ENCODE peak calls at places on chromosomes 13 and 19, in four cellular contexts. B, A, E and J are unnamed samples.
A peak's percentile ranks its signal among the peaks of the same experiment; 100 is the strongest.

GRCh38 chr13:99972190-99972731 is 694 bp upstream of the ZIC5 start:
- DNase-seq in B (no peak), A (no peak), E (no peak), J (no peak)

GRCh38 chr13:39148513-39148961 is 110.3 kb downstream of the NHLRC3 start:
- DNase-seq in B (no peak), A (no peak), E (peak; percentile 12), J (peak; percentile 20)

GRCh38 chr13:30172593-30173300 is 134.6 kb downstream of the KATNAL1 start:
- DNase-seq in B (no peak), A (no peak), E (no peak), J (no peak)

GRCh38 chr19:39997595-39998216 is 846 bp downstream of the ZNF546 start:
- DNase-seq in B (no peak), A (no peak), E (peak; percentile 35), J (no peak)

GRCh38 chr13:62205273-62205672 is 789.6 kb upstream of the PCDH20 start:
- DNase-seq in B (no peak), A (no peak), E (no peak), J (no peak)

GRCh38 chr19:45952691-45953505 is 20.8 kb downstream of the NOVA2 start:
- DNase-seq in B (peak; percentile 40), A (no peak), E (peak; percentile 58), J (peak; percentile 71)

GRCh38 chr19:42352216-42352892 is 26.9 kb downstream of the MEGF8 start:
- DNase-seq in B (no peak), A (no peak), E (no peak), J (no peak)

GRCh38 chr19:44748426-44749254 is at the start of gene BCL3:
- DNase-seq in B (peak; percentile 82), A (no peak), E (peak; percentile 81), J (peak; percentile 66)

GRCh38 chr13:97240789-97241734 is 18.9 kb downstream of the MBNL2 start:
- DNase-seq in B (no peak), A (no peak), E (no peak), J (no peak)

GRCh38 chr13:62119739-62120700 is 704.4 kb upstream of the PCDH20 start:
- DNase-seq in B (no peak), A (no peak), E (no peak), J (no peak)

GRCh38 chr13:45749026-45749759 is 47.1 kb downstream of the CBY2 start:
- DNase-seq in B (no peak), A (no peak), E (no peak), J (peak; percentile 10)

GRCh38 chr19:4061178-4061682 is 5.5 kb downstream of the ZBTB7A start:
- DNase-seq in B (peak; percentile 85), A (peak; percentile 46), E (no peak), J (no peak)

GRCh38 chr19:2883686-2884439 is 16.7 kb downstream of the ZNF556 start:
- DNase-seq in B (no peak), A (no peak), E (no peak), J (no peak)

GRCh38 chr13:108322206-108322824 is 52.8 kb downstream of the TNFSF13B start:
- DNase-seq in B (no peak), A (no peak), E (peak; percentile 63), J (no peak)

GRCh38 chr19:19109601-19110000 is 28.7 kb downstream of the TMEM161A start:
- DNase-seq in B (no peak), A (no peak), E (no peak), J (no peak)

GRCh38 chr19:34172661-34173144 is 399 bp downstream of the LSM14A start:
- DNase-seq in B (peak; percentile 31), A (no peak), E (no peak), J (no peak)

GRCh38 chr13:84358601-84359000 is 476.3 kb upstream of the SLITRK1 start:
- DNase-seq in B (no peak), A (no peak), E (no peak), J (peak; percentile 13)

GRCh38 chr13:49620170-49620621 is 8.1 kb upstream of the ARL11 start:
- DNase-seq in B (no peak), A (no peak), E (peak; percentile 49), J (no peak)

GRCh38 chr13:112873851-112874750 is 94.9 kb upstream of the MCF2L start:
- DNase-seq in B (peak; percentile 80), A (no peak), E (peak; percentile 55), J (peak; percentile 86)

GRCh38 chr13:72246396-72246795 is 379.4 kb upstream of the DACH1 start:
- DNase-seq in B (no peak), A (no peak), E (no peak), J (no peak)

GRCh38 chr13:47945738-47946137 is 55.3 kb downstream of the SUCLA2 start:
- DNase-seq in B (no peak), A (no peak), E (no peak), J (no peak)

GRCh38 chr19:4015705-4016402 is 8.3 kb downstream of the PIAS4 start:
- DNase-seq in B (peak; percentile 43), A (no peak), E (no peak), J (no peak)

GRCh38 chr19:34260771-34261173 is 6.4 kb downstream of the GARRE1 start:
- DNase-seq in B (no peak), A (no peak), E (no peak), J (no peak)

GRCh38 chr13:32903720-32904119 is 112.5 kb upstream of the KL start:
- DNase-seq in B (no peak), A (no peak), E (no peak), J (no peak)

GRCh38 chr13:30107126-30107525 is 200.2 kb downstream of the KATNAL1 start:
- DNase-seq in B (no peak), A (no peak), E (no peak), J (no peak)

DNA sequence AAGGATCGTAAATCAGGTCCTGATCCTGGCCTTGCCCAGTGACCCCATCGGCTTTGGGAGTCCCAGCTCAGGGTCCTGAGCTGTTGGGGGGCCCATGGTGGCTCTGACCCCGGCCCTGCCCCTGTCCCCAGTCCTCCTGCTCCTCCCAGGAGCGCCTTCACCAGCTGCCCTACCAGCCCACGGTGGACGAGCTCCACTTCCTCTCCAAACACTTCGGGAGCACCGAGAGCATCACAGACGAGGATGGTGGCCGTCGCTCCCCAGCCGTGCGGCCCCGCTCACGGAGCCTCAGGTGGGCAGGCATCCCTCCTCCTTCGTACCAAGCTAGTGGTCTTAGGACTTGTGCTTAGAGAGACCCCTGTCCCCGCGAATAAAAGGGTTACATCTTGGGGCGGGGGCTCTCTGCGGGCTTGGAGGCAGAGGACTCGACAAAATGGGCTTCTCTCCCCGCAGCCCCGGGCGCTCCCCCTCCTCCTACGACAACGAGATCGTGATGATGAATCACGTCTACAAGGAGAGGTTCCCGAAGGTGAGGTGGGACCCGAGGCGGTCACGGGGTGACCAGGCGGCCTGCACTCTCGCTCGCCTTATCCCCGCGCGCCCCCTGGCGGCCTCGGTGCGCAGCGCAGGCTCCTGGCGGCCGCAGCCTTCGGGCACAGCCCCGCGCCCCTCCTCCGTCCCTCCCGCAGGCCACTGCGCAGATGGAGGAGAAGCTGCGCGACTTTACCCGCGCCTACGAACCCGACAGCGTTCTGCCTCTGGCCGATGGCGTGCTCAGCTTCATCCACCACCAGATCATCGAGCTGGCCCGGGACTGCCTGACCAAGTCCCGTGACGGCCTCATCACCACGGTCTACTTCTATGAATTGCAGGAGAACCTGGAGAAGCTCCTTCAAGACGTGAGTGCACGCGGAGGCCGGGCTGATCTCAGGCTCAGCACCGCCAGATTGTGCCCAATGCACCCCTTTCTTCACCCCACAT is 9.1 kb downstream of the MAST1 start:
- DNase-seq in B (peak; percentile 83), A (peak; percentile 27), E (peak; percentile 71), J (peak; percentile 90)
- H3K4me3 ChIP-seq in B (peak overlapping the region; percentile 50), A (peak overlapping the region; percentile 61), E (no peak overlapping the region), J (no peak overlapping the region)

GRCh38 chr19:55508120-55508519 is 19.9 kb downstream of the SSC5D start:
- DNase-seq in B (no peak), A (no peak), E (no peak), J (peak; percentile 85)
- H3K4me3 ChIP-seq in B (no peak overlapping the region), A (no peak overlapping the region), E (no peak overlapping the region), J (no peak overlapping the region)

GRCh38 chr19:920051-920857 is 3.1 kb downstream of the KISS1R start:
- DNase-seq in B (no peak), A (no peak), E (peak; percentile 72), J (peak; percentile 71)

GRCh38 chr19:917323-918151 is at the start of gene KISS1R:
- DNase-seq in B (no peak), A (no peak), E (peak; percentile 56), J (peak; percentile 75)

GRCh38 chr19:919157-920050 is 2.3 kb downstream of the KISS1R start:
- DNase-seq in B (no peak), A (no peak), E (peak; percentile 52), J (no peak)

GRCh38 chr19:918152-918437 is 962 bp downstream of the KISS1R start:
- DNase-seq in B (no peak), A (no peak), E (no peak), J (no peak)

DNA sequence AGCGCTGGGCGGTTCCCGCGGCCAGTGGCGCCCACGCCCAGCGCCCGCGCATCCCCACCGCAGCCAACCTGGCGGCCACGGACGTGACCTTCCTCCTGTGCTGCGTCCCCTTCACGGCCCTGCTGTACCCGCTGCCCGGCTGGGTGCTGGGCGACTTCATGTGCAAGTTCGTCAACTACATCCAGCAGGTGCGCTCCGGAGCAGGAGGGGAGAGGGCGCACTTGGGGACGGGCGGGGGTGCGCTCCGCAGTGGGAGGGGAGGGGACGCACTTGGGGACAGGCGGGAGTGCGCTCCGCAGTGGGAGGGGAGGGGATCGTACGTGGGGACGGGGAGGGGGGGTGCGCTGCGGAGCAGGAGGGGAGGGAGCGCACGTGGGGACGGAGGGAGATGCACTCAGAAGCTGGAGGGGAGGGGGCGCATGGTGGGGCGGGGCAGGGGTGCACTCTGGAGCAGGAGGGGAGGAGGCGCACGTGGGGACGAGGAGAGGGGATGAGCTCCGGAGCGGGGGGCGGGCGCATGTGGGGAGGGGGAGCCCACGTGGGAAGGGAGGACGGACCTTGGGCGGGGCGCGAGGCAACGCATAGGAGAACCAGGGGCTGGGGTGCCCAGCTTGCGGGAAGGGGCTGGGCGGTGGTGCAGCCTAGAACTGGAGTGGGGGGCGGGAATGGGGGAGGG is 1.5 kb downstream of the KISS1R start:
- DNase-seq in B (no peak), A (no peak), E (no peak), J (no peak)
- H3K4me3 ChIP-seq in B (peak overlapping the region; percentile 53), A (peak overlapping the region; percentile 64), E (no peak overlapping the region), J (no peak overlapping the region)

GRCh38 chr19:18045307-18046013 is 37.5 kb downstream of the ARRDC2 start:
- DNase-seq in B (no peak), A (no peak), E (no peak), J (no peak)
- H3K4me3 ChIP-seq in B (peak overlapping the region; percentile 62), A (peak overlapping the region; percentile 72), E (peak overlapping the region; percentile 58), J (peak overlapping the region; percentile 34)